ENCODE peak calls at places on chromosomes 7 and 10, in nine cellular contexts. Y is NB4, T is IMR-90, G is esophagus squamous epithelium, Q is esophagus muscularis mucosa, P is thyroid gland, J is adrenal gland, H is body of pancreas, M is uterus. C is an unnamed sample.

GRCh38 chr7:130208511-130208910 is 851 bp downstream of the SSMEM1 start:
- DNase-seq in P (no peak), Y (no peak), G (no peak), M (no peak), J (no peak), T (peak; percentile 33), H (no peak), Q (no peak), C (no peak)

GRCh38 chr7:96045919-96046318 is 273.6 kb downstream of the DYNC1I1 start:
- DNase-seq in Q (no peak), J (no peak), H (peak; percentile 5), M (no peak), P (no peak), T (no peak), Y (no peak), G (no peak), C (no peak)

GRCh38 chr7:5597772-5598171 is 174.1 kb upstream of the TNRC18 start:
- DNase-seq in G (no peak), J (no peak), P (no peak), T (no peak), Y (peak; percentile 26), M (no peak), H (no peak), Q (no peak), C (no peak)

GRCh38 chr7:143172354-143172753 is 10.9 kb upstream of the TAS2R39 start:
- DNase-seq in M (peak; percentile 23), H (peak; percentile 87), Q (no peak), P (peak; percentile 92), J (peak; percentile 19), Y (no peak), T (no peak), G (no peak), C (no peak)

GRCh38 chr7:81666209-81666608 is 103.6 kb downstream of the HGF start:
- DNase-seq in M (no peak), H (no peak), Q (no peak), G (no peak), P (no peak), T (peak; percentile 58), J (no peak), Y (no peak), C (no peak)

GRCh38 chr10:110739811-110740271 is 95.7 kb downstream of the RBM20 start:
- DNase-seq in T (no peak), Q (no peak), H (no peak), P (no peak), J (no peak), M (no peak), G (no peak), Y (peak; percentile 21), C (no peak)

GRCh38 chr7:132919776-132920175 is 162.1 kb downstream of the CHCHD3 start:
- DNase-seq in H (no peak), G (no peak), Y (no peak), T (no peak), P (no peak), M (no peak), J (no peak), Q (no peak), C (no peak)

GRCh38 chr7:49767719-49768118 is 5.7 kb upstream of the VWC2 start:
- DNase-seq in M (no peak), Q (no peak), T (no peak), H (no peak), J (no peak), Y (no peak), G (no peak), P (no peak), C (no peak)

GRCh38 chr7:93044147-93044810 is 73.5 kb downstream of the SAMD9 start:
- DNase-seq in Q (no peak), G (no peak), M (no peak), P (no peak), T (peak; percentile 74), Y (no peak), H (no peak), J (no peak), C (no peak)

GRCh38 chr7:103988468-103989199 is 824 bp downstream of the RELN start:
- DNase-seq in Q (no peak), M (no peak), Y (no peak), P (no peak), J (no peak), H (no peak), G (no peak), T (no peak), C (no peak)

GRCh38 chr10:43156590-43157340 is 18.5 kb downstream of the CSGALNACT2 start:
- DNase-seq in H (no peak), P (no peak), G (no peak), Q (no peak), J (no peak), Y (no peak), T (no peak), M (no peak), C (no peak)

GRCh38 chr7:50329775-50330174 is 25.3 kb downstream of the IKZF1 start:
- DNase-seq in H (no peak), Y (no peak), P (no peak), T (no peak), G (no peak), M (no peak), J (no peak), Q (no peak), C (no peak)

GRCh38 chr10:133422223-133422820 is 2.1 kb downstream of the SPRN start:
- DNase-seq in J (no peak), H (no peak), P (no peak), G (no peak), Q (peak; percentile 57), M (no peak), Y (no peak), T (no peak), C (no peak)

GRCh38 chr10:28241766-28242399 is 61.0 kb downstream of the MPP7 start:
- DNase-seq in G (no peak), P (peak; percentile 29), Y (peak; percentile 54), H (peak; percentile 52), J (peak; percentile 32), T (peak; percentile 70), Q (no peak), M (peak; percentile 23), C (no peak)

GRCh38 chr10:78321500-78321899 is 287.8 kb downstream of the RPS24 start:
- DNase-seq in Q (no peak), T (no peak), M (no peak), G (no peak), P (no peak), J (no peak), Y (no peak), H (no peak), C (no peak)
- TF ChIP-seq POLR2A in Q (no peak), T (no peak), M (no peak), G (no peak), P (no peak), J (no peak), Y (no peak), H (no peak), C (no peak)

DNA sequence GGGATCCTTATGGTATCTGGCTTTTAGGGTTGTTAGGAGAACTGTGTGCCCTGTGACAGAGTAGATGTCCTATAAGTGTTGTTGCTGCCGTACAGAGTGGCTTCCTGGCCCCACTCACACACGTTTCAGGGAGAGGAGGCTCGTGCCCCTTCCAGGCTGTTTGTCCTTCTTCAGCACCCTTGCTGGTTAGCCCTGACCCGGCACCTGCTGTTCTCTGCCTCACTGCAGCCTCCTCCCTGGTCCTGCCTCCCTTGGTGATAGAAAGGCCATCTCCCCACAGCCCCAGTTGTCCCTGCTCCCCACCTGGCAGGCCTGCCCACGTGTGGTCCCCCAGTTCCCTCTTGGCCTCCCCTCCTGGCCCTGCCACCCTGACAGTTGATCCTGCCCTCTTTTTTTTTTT is 2.3 kb downstream of the CLIP2 start:
- DNase-seq in Q (no peak), Y (no peak), H (no peak), T (no peak), P (no peak), J (no peak), G (no peak), M (no peak), C (no peak)
- H3K4me3 ChIP-seq in Q (no peak overlapping the region), Y (no peak overlapping the region), H (no peak overlapping the region), T (no peak overlapping the region), P (no peak overlapping the region), J (no peak overlapping the region), G (no peak overlapping the region), M (no peak overlapping the region), C (no peak overlapping the region)

GRCh38 chr7:100886142-100886935 is 3.2 kb downstream of the UFSP1 start:
- DNase-seq in P (no peak), H (no peak), G (no peak), Y (peak; percentile 40), M (no peak), T (no peak), J (no peak), Q (no peak), C (no peak)

GRCh38 chr7:100885440-100886141 is 3.9 kb downstream of the UFSP1 start:
- DNase-seq in Q (no peak), G (no peak), J (no peak), H (no peak), Y (peak; percentile 34), T (no peak), M (no peak), P (no peak), C (no peak)

GRCh38 chr7:100886936-100887185 is 2.7 kb downstream of the UFSP1 start:
- DNase-seq in G (no peak), J (no peak), Q (no peak), P (no peak), T (no peak), H (no peak), Y (no peak), M (no peak), C (no peak)

GRCh38 chr7:100882769-100883526 is 6.6 kb downstream of the UFSP1 start:
- DNase-seq in Y (no peak), H (no peak), T (no peak), Q (no peak), P (no peak), M (no peak), G (no peak), J (no peak), C (no peak)

GRCh38 chr7:100884741-100885439 is 4.6 kb downstream of the UFSP1 start:
- DNase-seq in Y (peak; percentile 45), P (no peak), H (no peak), J (no peak), Q (no peak), T (no peak), M (no peak), G (no peak), C (no peak)
- TF ChIP-seq POLR2A in Y (no peak), P (no peak), H (no peak), J (no peak), Q (no peak), T (no peak), M (no peak), G (no peak), C (no peak)

GRCh38 chr7:155224116-155224811 is 73.4 kb upstream of the INSIG1 start:
- DNase-seq in Q (no peak), J (no peak), T (no peak), P (no peak), H (no peak), M (no peak), Y (no peak), G (no peak), C (no peak)

GRCh38 chr7:155222578-155222977 is 75.1 kb upstream of the INSIG1 start:
- DNase-seq in T (no peak), Q (no peak), M (no peak), Y (no peak), J (no peak), P (no peak), G (no peak), H (no peak), C (no peak)

GRCh38 chr7:155223021-155223420 is 74.7 kb upstream of the INSIG1 start:
- DNase-seq in Y (no peak), H (no peak), Q (no peak), M (no peak), T (no peak), P (no peak), G (no peak), J (no peak), C (no peak)

GRCh38 chr7:155222046-155222445 is 75.6 kb upstream of the INSIG1 start:
- DNase-seq in G (no peak), M (no peak), Y (no peak), J (no peak), T (no peak), Q (no peak), P (no peak), H (peak; percentile 50), C (no peak)

GRCh38 chr7:155223503-155223902 is 74.2 kb upstream of the INSIG1 start:
- DNase-seq in M (no peak), J (no peak), Y (no peak), Q (no peak), P (no peak), G (no peak), T (no peak), H (no peak), C (no peak)
- H3K4me3 ChIP-seq in M (no peak overlapping the region), J (no peak overlapping the region), Y (no peak overlapping the region), Q (no peak overlapping the region), P (no peak overlapping the region), G (no peak overlapping the region), T (no peak overlapping the region), H (no peak overlapping the region), C (no peak overlapping the region)